ENCODE peak calls at places on chromosome 18, in ten cellular contexts. P, B, N, Q, I, F, A, O, J and K are unnamed samples.

GRCh38 chr18:11937874-11938478 is 29.9 kb upstream of the MPPE1 start:
- DNase-seq in O (peak; percentile 77), B (peak; percentile 80), A (peak; percentile 53), Q (peak; percentile 79), F (no peak), I (peak; percentile 54), N (peak; percentile 86), P (peak; percentile 72), J (peak; percentile 52), K (peak; percentile 74)

GRCh38 chr18:29586210-29586609 is 1409.3 kb upstream of the CDH2 start:
- DNase-seq in O (no peak), Q (no peak), J (no peak), I (no peak), P (no peak), F (no peak), A (no peak), B (no peak), N (no peak), K (peak; percentile 15)

GRCh38 chr18:3727260-3727659 is 277.3 kb downstream of the TGIF1 start:
- DNase-seq in A (no peak), B (no peak), I (no peak), J (no peak), Q (no peak), F (no peak), O (no peak), N (no peak), P (no peak), K (no peak)

GRCh38 chr18:35730738-35731370 is 149.3 kb downstream of the GALNT1 start:
- DNase-seq in J (no peak), A (no peak), Q (no peak), F (no peak), P (no peak), N (no peak), B (no peak), I (no peak), O (peak; percentile 73), K (peak; percentile 21)

GRCh38 chr18:62324355-62324828 is 718 bp upstream of the TNFRSF11A start:
- DNase-seq in O (no peak), B (no peak), I (no peak), A (no peak), Q (no peak), J (no peak), F (no peak), N (no peak), P (peak; percentile 6), K (peak; percentile 28)

GRCh38 chr18:22822024-22822423 is 111.1 kb upstream of the RBBP8 start:
- DNase-seq in J (no peak), A (no peak), I (peak; percentile 65), O (peak; percentile 84), N (no peak), Q (no peak), F (no peak), P (peak; percentile 76), B (no peak), K (peak; percentile 58)

GRCh38 chr18:73409242-73409641 is 541.5 kb upstream of the NETO1 start:
- DNase-seq in Q (no peak), J (no peak), F (no peak), I (no peak), A (no peak), N (no peak), B (no peak), O (peak; percentile 20), P (no peak), K (no peak)

GRCh38 chr18:45056907-45057306 is 376.2 kb downstream of the SETBP1 start:
- DNase-seq in J (no peak), N (no peak), B (no peak), O (no peak), Q (no peak), P (peak; percentile 12), I (no peak), A (no peak), F (no peak), K (no peak)

GRCh38 chr18:23881778-23882177 is 132.8 kb upstream of the TTC39C start:
- DNase-seq in J (no peak), F (no peak), P (no peak), O (no peak), B (no peak), N (no peak), Q (no peak), I (no peak), A (no peak), K (no peak)

GRCh38 chr18:41484069-41484468 is 471.0 kb upstream of the PIK3C3 start:
- DNase-seq in O (no peak), J (no peak), P (no peak), A (no peak), N (no peak), B (no peak), Q (no peak), F (no peak), I (no peak), K (no peak)

GRCh38 chr18:293557-293956 is 25.7 kb upstream of the THOC1 start:
- DNase-seq in B (no peak), N (no peak), P (peak; percentile 41), O (peak; percentile 58), J (peak; percentile 8), Q (no peak), A (no peak), F (no peak), I (no peak), K (no peak)

GRCh38 chr18:10856146-10856545 is 293.2 kb downstream of the PIEZO2 start:
- DNase-seq in Q (no peak), F (no peak), P (no peak), N (no peak), B (no peak), I (no peak), A (no peak), J (no peak), O (no peak), K (no peak)

GRCh38 chr18:23618862-23619387 is 32.6 kb upstream of the NPC1 start:
- DNase-seq in J (no peak), N (peak; percentile 9), O (no peak), F (no peak), B (peak; percentile 57), P (no peak), I (peak; percentile 51), A (no peak), Q (peak; percentile 31), K (peak; percentile 82)

GRCh38 chr18:22558945-22559385 is 141.2 kb upstream of the CTAGE1 start:
- DNase-seq in F (peak; percentile 90), Q (peak; percentile 49), I (no peak), O (peak; percentile 76), B (no peak), A (no peak), J (no peak), N (no peak), P (peak; percentile 85), K (peak; percentile 49)